ENCODE peak calls at places on chromosomes 6 and 20, in five cellular contexts. G, A, T, J and N are unnamed samples.

GRCh38 chr20:9480066-9480465 is 34.3 kb upstream of the LAMP5 start:
- DNase-seq in G (no peak), A (no peak), T (no peak), J (no peak), N (no peak)

GRCh38 chr20:35766843-35767242 is 5.0 kb upstream of the PHF20 start:
- DNase-seq in G (no peak), A (no peak), T (no peak), J (no peak), N (no peak)

GRCh38 chr20:58433759-58434158 is 44.7 kb downstream of the VAPB start:
- DNase-seq in G (no peak), A (no peak), T (peak; percentile 42), J (peak; percentile 41), N (no peak)

GRCh38 chr6:34196116-34196832 is 40.4 kb upstream of the HMGA1 start:
- DNase-seq in G (peak; percentile 90), A (peak; percentile 85), T (peak; percentile 45), J (peak; percentile 77), N (peak; percentile 33)

GRCh38 chr6:118908441-118908840 is 14.5 kb downstream of the ASF1A start:
- DNase-seq in G (no peak), A (no peak), T (no peak), J (no peak), N (no peak)

GRCh38 chr6:122145246-122145645 is 254.2 kb upstream of the HSF2 start:
- DNase-seq in G (no peak), A (no peak), T (no peak), J (no peak), N (no peak)

GRCh38 chr20:25274891-25275812 is 27.3 kb downstream of the PYGB start:
- DNase-seq in G (peak; percentile 52), A (peak; percentile 54), T (no peak), J (no peak), N (no peak)

GRCh38 chr6:26401987-26402658 is at the start of gene BTN3A1:
- DNase-seq in G (peak; percentile 82), A (peak; percentile 71), T (peak; percentile 77), J (peak; percentile 93), N (peak; percentile 28)

GRCh38 chr20:21083825-21084325 is 22.3 kb downstream of the LINC00237 start:
- DNase-seq in G (no peak), A (no peak), T (no peak), J (no peak), N (no peak)

GRCh38 chr6:17042422-17043147 is 59.3 kb upstream of the STMND1 start:
- DNase-seq in G (no peak), A (peak; percentile 17), T (peak; percentile 77), J (peak; percentile 86), N (no peak)

GRCh38 chr20:62025832-62026563 is 39.7 kb downstream of the TAF4 start:
- DNase-seq in G (no peak), A (peak; percentile 63), T (no peak), J (no peak), N (no peak)

GRCh38 chr6:76644231-76644630 is 571.8 kb upstream of the IMPG1 start:
- DNase-seq in G (no peak), A (no peak), T (no peak), J (no peak), N (no peak)

GRCh38 chr6:79686698-79687309 is 55.7 kb downstream of the SH3BGRL2 start:
- DNase-seq in G (no peak), A (no peak), T (no peak), J (no peak), N (no peak)

GRCh38 chr6:29829766-29830165 is 2.1 kb downstream of the HLA-G start:
- DNase-seq in G (no peak), A (no peak), T (no peak), J (no peak), N (no peak)

GRCh38 chr6:28606424-28607391 is 81.0 kb downstream of the GPX5 start:
- DNase-seq in G (no peak), A (no peak), T (peak; percentile 75), J (peak; percentile 78), N (peak; percentile 52)

GRCh38 chr6:3442444-3443220 is 14.2 kb downstream of the SLC22A23 start:
- DNase-seq in G (no peak), A (no peak), T (peak; percentile 64), J (peak; percentile 62), N (no peak)

GRCh38 chr6:26175428-26176181 is 88.4 kb downstream of the HFE start:
- DNase-seq in G (no peak), A (peak; percentile 48), T (peak; percentile 60), J (peak; percentile 60), N (peak; percentile 51)

GRCh38 chr6:120272038-120272437 is 922.5 kb upstream of the MAN1A1 start:
- DNase-seq in G (no peak), A (no peak), T (no peak), J (no peak), N (no peak)

GRCh38 chr6:108561742-108562502 is 1.2 kb downstream of the FOXO3 start:
- DNase-seq in G (peak; percentile 73), A (peak; percentile 29), T (peak; percentile 62), J (peak; percentile 58), N (no peak)

GRCh38 chr6:16750566-16750965 is 10.7 kb downstream of the ATXN1 start:
- DNase-seq in G (no peak), A (no peak), T (no peak), J (no peak), N (no peak)

DNA sequence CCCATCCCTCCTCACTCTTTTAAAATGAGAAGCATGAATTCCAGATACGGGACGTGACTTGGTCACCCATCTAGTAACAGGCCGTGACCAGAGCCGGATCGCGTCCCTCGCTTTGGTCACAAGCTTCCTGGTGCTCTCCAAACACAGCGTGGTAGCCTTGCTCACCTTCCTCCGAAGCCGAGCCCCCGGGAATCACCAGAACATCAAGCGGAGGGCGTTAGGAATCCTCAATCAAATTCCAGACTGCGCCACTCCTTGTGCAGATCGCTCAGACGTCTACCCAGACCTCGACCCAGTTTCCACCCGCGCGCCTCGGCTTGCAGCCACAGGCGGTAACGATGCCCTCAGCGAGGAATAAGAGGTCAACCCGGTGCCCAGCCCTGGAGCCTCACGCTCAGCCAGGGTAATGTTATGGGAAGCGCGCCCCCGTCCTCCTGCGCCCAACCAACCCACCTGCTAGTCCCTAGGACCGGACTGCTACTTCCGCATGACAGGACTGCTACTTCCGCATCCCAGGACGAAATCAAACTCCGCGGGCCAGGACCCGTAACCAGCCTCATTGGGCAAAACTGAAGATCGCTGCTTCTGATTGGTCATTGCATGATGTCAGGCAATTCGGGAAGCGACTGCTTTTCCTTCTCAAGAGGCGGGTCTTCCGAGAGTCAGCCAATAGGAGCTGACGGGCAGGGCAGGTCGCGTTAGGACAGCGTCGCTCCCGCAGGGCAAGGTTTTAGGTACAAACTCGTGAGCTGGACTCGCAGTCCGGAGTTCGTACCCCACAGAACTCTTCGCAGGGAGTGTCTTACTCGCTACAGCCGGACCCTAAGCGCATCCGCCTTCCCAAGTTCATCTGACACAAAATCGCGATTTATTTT is at the start of gene MTFR2:
- DNase-seq in G (peak; percentile 97), A (peak; percentile 99), T (peak; percentile 99), J (peak; percentile 93), N (peak; percentile 99)
- H3K4me3 ChIP-seq in G (peak within 1 kb of the TSS; percentile 83), A (peak within 1 kb of the TSS; percentile 66), T (peak within 1 kb of the TSS; percentile 98), J (peak within 1 kb of the TSS; percentile 65), N (peak within 1 kb of the TSS; percentile 64)

GRCh38 chr20:44219791-44220190 is 9.2 kb upstream of the OSER1 start:
- DNase-seq in G (no peak), A (no peak), T (no peak), J (no peak), N (no peak)
- H3K4me3 ChIP-seq in G (no peak overlapping the region), A (no peak overlapping the region), T (no peak overlapping the region), J (no peak overlapping the region), N (no peak overlapping the region)

DNA sequence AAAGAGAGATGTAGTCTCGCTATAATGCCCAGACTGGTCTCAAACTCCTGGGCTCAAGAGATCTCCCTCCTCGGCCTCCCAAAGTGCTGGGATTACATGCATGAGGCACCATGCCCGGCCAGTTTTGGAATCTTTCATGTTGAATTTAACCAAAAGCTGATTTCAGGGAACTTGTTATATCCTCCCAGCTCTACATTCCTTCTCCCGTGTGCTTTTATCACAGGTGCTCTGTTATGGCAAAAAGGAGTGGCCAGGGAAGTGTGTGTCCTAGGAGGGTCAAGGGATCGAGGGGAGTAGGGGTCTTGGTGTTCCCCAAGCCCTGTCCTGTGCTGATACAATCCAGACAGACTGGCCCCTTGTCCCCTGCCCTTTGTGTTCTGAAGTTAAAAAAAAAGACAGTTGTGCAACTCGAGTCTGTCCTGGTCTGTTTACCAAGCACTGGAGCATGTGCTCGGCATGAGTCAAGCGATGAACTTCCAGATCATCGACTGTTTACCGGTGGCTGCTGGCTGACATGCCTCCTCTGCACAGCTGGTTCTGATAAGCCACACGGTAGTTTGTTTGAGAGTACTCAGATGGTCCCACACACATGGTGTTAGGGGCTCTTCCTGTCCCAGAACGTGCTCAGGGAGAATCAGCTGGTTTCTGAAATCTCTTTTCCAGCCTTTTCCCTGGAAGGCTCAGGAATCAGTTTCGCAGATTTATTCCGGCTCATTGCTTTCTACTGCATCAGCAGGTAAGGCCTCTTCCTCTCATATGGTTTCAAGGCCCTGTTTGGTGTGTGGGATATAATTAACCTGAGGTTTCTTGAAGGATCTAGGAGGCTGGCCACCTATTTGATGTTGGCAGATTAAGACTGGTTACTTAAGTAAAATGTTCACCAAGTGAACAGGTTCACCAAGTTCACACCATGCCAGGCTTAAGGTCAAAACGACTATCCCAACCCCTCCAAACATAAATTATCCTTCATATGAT is 52.6 kb upstream of the NAA20 start:
- DNase-seq in G (peak; percentile 83), A (no peak), T (peak; percentile 41), J (peak; percentile 44), N (peak; percentile 86)
- H3K4me3 ChIP-seq in G (no peak overlapping the region), A (no peak overlapping the region), T (no peak overlapping the region), J (no peak overlapping the region), N (no peak overlapping the region)

GRCh38 chr6:167797871-167798265 is 28.8 kb upstream of the AFDN start:
- DNase-seq in G (no peak), A (no peak), T (no peak), J (no peak), N (no peak)
- H3K4me3 ChIP-seq in G (no peak overlapping the region), A (no peak overlapping the region), T (no peak overlapping the region), J (no peak overlapping the region), N (no peak overlapping the region)

GRCh38 chr6:14211596-14211961 is 94.0 kb downstream of the CD83 start:
- DNase-seq in G (peak; percentile 74), A (peak; percentile 71), T (no peak), J (peak; percentile 46), N (no peak)
- H3K4me3 ChIP-seq in G (peak overlapping the region; percentile 75), A (peak overlapping the region; percentile 80), T (peak overlapping the region; percentile 63), J (peak overlapping the region; percentile 48), N (peak overlapping the region; percentile 48)